ENCODE peak calls at places on chromosomes 7 and 10, in five cellular contexts. E, Q, A, L and X are unnamed samples.

GRCh38 chr10:92180326-92180881 is 110.5 kb downstream of the CPEB3 start:
- DNase-seq in E (no peak), Q (no peak), A (no peak), L (peak; percentile 16), X (no peak)

GRCh38 chr7:17304926-17305325 is 6.5 kb downstream of the AHR start:
- DNase-seq in E (no peak), Q (peak; percentile 83), A (no peak), L (peak; percentile 36), X (peak; percentile 86)

GRCh38 chr10:29862926-29863614 is 196.3 kb downstream of the JCAD start:
- DNase-seq in E (no peak), Q (peak; percentile 88), A (no peak), L (peak; percentile 48), X (peak; percentile 71)

GRCh38 chr10:48406204-48406603 is 99.7 kb downstream of the MAPK8 start:
- DNase-seq in E (no peak), Q (peak; percentile 30), A (no peak), L (no peak), X (peak; percentile 31)

GRCh38 chr10:34628174-34628802 is 186.8 kb downstream of the PARD3 start:
- DNase-seq in E (peak; percentile 65), Q (no peak), A (no peak), L (peak; percentile 61), X (no peak)

GRCh38 chr10:42866115-42866995 is 83.8 kb downstream of the BMS1 start:
- DNase-seq in E (peak; percentile 15), Q (peak; percentile 65), A (peak; percentile 73), L (peak; percentile 79), X (peak; percentile 64)

GRCh38 chr7:114481995-114482394 is 67.4 kb downstream of the FOXP2 start:
- DNase-seq in E (no peak), Q (peak; percentile 30), A (no peak), L (peak; percentile 15), X (peak; percentile 70)

GRCh38 chr10:114576716-114577115 is 81.4 kb downstream of the ABLIM1 start:
- DNase-seq in E (no peak), Q (no peak), A (no peak), L (peak; percentile 83), X (no peak)

GRCh38 chr7:24778543-24779282 is 21.4 kb upstream of the GSDME start:
- DNase-seq in E (no peak), Q (peak; percentile 79), A (peak; percentile 41), L (no peak), X (peak; percentile 90)

GRCh38 chr10:69994262-69994661 is 58.4 kb upstream of the MACROH2A2 start:
- DNase-seq in E (peak; percentile 9), Q (no peak), A (peak; percentile 41), L (no peak), X (peak; percentile 33)

GRCh38 chr7:105776068-105776790 is 100.2 kb downstream of the ATXN7L1 start:
- DNase-seq in E (no peak), Q (peak; percentile 100), A (no peak), L (peak; percentile 40), X (peak; percentile 100)

GRCh38 chr7:24406053-24406561 is 122.1 kb downstream of the NPY start:
- DNase-seq in E (no peak), Q (no peak), A (no peak), L (no peak), X (no peak)